ENCODE peak calls at places on chromosome 3, in four cellular contexts. A is H1, F is neuronal stem cell, U is IMR-90. N is an unnamed sample.
A peak's percentile ranks its signal among the peaks of the same experiment; 100 is the strongest.

GRCh38 chr3:187678869-187679268 is 8.7 kb upstream of the SST start:
- DNase-seq in A (peak; percentile 71), F (peak; percentile 56), U (peak; percentile 67), N (peak; percentile 86)

GRCh38 chr3:5016218-5017161 is 37.3 kb downstream of the BHLHE40 start:
- DNase-seq in A (no peak), F (no peak), U (peak; percentile 80), N (peak; percentile 96)

GRCh38 chr3:3815206-3815605 is 16.0 kb downstream of the LRRN1 start:
- DNase-seq in A (no peak), F (no peak), U (no peak), N (no peak)

GRCh38 chr3:126850370-126851085 is 132.4 kb upstream of the PLXNA1 start:
- DNase-seq in A (peak; percentile 68), F (peak; percentile 80), U (peak; percentile 78), N (peak; percentile 100)

GRCh38 chr3:147699175-147699838 is 290.1 kb downstream of the ZIC1 start:
- DNase-seq in A (no peak), F (no peak), U (peak; percentile 21), N (no peak)

GRCh38 chr3:101896103-101896757 is 46.9 kb downstream of the NFKBIZ start:
- DNase-seq in A (no peak), F (no peak), U (peak; percentile 59), N (no peak)

GRCh38 chr3:36032180-36032895 is 348.0 kb upstream of the STAC start:
- DNase-seq in A (no peak), F (no peak), U (no peak), N (no peak)

GRCh38 chr3:33940149-33940548 is 141.7 kb downstream of the PDCD6IP start:
- DNase-seq in A (no peak), F (no peak), U (peak; percentile 25), N (no peak)

DNA sequence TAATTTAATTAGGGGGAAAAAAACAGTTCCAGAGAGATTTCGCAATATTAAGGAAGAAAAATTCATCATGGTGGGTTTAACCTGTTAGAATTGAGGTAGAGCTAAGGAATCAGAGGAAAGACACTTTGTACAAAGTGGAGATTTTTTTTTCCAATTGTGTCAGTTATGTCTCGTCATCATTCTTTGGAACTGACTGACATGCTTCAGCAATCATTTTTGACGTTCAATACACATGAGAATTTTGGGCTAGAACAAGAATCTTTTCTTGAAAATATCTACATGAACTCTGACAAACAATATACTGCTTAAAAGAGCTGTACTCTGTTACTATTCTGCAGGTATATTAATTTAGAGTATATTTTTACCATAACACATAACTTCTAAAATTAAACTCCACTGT is 878.6 kb downstream of the CADM2 start:
- DNase-seq in A (no peak), F (no peak), U (no peak), N (no peak)
- H3K23ac ChIP-seq in A (no peak overlapping the region), F (no peak overlapping the region), U (no peak overlapping the region), N (no peak overlapping the region)

GRCh38 chr3:42177801-42178150 is 86.6 kb downstream of the TRAK1 start:
- DNase-seq in A (no peak), F (no peak), U (no peak), N (no peak)

GRCh38 chr3:42183991-42184621 is 81.9 kb downstream of the CCK start:
- DNase-seq in A (no peak), F (no peak), U (peak; percentile 11), N (no peak)

GRCh38 chr3:42179110-42179725 is 86.8 kb downstream of the CCK start:
- DNase-seq in A (peak; percentile 54), F (peak; percentile 48), U (peak; percentile 93), N (peak; percentile 93)

GRCh38 chr3:42182555-42182954 is 83.4 kb downstream of the CCK start:
- DNase-seq in A (no peak), F (no peak), U (peak; percentile 49), N (no peak)

DNA sequence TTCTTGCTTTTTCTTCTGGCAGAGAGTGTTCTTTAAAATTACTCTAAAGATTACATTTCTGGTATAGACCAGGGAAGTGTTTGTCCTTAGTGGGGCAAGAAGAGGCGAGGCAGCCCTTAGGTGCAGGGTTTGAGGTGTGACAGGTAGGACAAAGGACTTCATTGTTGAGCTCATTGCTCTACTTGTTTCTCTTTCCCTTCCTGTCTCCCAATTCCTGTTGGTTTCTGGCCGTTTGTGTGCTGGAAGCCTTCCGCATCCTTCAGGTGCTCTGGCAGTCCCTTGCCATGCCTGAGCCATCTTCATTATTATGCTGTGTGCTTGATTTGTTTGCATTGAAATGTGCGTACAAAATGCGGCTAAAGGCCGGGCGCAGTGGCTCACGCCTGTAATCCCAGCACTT is 85.1 kb downstream of the CCK start:
- DNase-seq in A (no peak), F (no peak), U (no peak), N (no peak)
- H3K23ac ChIP-seq in A (no peak overlapping the region), F (no peak overlapping the region), U (no peak overlapping the region), N (no peak overlapping the region)

GRCh38 chr3:72655758-72656157 is 192.5 kb downstream of the SHQ1 start:
- DNase-seq in A (peak; percentile 85), F (no peak), U (no peak), N (peak; percentile 43)

GRCh38 chr3:72655151-72655551 is 193.1 kb downstream of the SHQ1 start:
- DNase-seq in A (peak; percentile 80), F (peak; percentile 73), U (no peak), N (peak; percentile 97)

GRCh38 chr3:72652395-72652794 is 195.8 kb downstream of the SHQ1 start:
- DNase-seq in A (no peak), F (no peak), U (no peak), N (peak; percentile 50)

GRCh38 chr3:72646263-72646662 is 202.0 kb downstream of the SHQ1 start:
- DNase-seq in A (no peak), F (no peak), U (no peak), N (no peak)

DNA sequence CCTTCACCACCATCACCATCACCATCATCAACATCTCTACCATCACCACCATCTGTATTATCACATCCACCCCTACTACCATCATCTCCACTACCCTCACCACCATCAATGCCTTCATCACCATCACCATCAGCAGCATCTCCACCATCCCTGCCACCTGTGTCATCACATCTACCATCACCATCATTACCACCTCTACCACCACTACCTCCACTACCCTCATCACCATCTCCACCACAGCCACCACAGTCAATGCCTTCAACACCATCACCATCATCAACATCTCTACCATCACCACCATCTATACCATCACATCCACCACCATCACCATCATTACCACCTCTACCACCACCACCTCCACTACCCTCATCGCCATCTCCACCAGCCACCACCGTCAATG is 196.7 kb downstream of the SHQ1 start:
- DNase-seq in A (no peak), F (no peak), U (no peak), N (no peak)
- H3K23ac ChIP-seq in A (no peak overlapping the region), F (no peak overlapping the region), U (no peak overlapping the region), N (no peak overlapping the region)

DNA sequence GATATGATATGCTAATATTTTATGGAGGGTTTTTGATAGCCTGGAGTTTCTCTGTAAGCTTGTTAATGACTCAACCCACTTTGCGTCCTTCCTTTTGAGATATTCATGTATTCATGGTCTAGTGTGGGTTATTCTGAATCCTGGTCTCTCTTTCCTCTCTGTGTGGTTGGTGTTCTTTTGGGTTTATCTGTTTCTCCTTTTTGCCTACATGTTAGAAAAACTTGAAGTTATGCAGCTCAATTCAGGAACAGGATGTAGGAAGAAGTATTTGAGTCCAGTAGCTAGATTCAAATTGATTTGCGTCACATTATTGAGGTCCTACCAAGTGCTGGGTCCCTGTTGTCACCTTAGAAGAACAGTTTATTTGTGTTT is 28.1 kb downstream of the CMTM7 start:
- DNase-seq in A (no peak), F (no peak), U (no peak), N (no peak)
- H3K23ac ChIP-seq in A (no peak overlapping the region), F (no peak overlapping the region), U (peak overlapping the region; percentile 4), N (no peak overlapping the region)

DNA sequence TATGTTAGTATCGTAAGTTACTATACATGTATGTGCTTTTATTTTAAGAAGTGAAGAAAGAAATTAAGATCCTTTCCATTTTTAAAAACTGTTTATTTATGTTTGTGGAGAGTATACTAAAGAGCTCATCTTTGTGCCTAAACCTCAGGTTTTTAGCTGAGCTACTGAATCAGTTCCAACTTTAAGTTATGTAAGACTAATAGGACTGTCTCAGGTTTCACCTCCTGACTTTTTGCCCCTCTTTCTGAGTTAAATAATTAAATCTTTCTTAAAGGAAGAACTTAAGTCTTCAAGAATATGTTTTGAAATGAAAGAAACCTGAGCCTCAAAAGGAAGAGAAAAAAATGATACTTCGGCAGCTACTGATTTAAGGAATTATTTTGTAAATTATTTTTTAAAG is 2.6 kb downstream of the SLMAP start:
- DNase-seq in A (no peak), F (no peak), U (peak; percentile 39), N (no peak)
- H3K23ac ChIP-seq in A (no peak overlapping the region), F (no peak overlapping the region), U (no peak overlapping the region), N (no peak overlapping the region)

N was measured in mesendoderm.